ENCODE peak calls at places on chromosomes 4 and X, in six cellular contexts. M, T, X, H, C and D are unnamed samples.

GRCh38 chr4:26081795-26082498 is 167.9 kb downstream of the SMIM20 start:
- DNase-seq in T (no peak), M (peak; percentile 59), X (no peak), C (peak; percentile 78), H (no peak), D (no peak)

GRCh38 chr4:10629394-10629793 is 55.2 kb downstream of the CLNK start:
- DNase-seq in X (no peak), H (no peak), C (no peak), M (no peak), T (no peak), D (no peak)

GRCh38 chr4:25032126-25032525 is 1.4 kb upstream of the LGI2 start:
- DNase-seq in T (no peak), C (no peak), M (no peak), H (no peak), X (no peak), D (no peak)

GRCh38 chr4:180058731-180059215 is 2184.4 kb upstream of the TENM3 start:
- DNase-seq in X (no peak), T (peak; percentile 89), C (peak; percentile 58), H (peak; percentile 68), M (peak; percentile 77), D (peak; percentile 61)

GRCh38 chrX:123764967-123765871 is 32.4 kb upstream of the THOC2 start:
- DNase-seq in C (peak; percentile 90), H (peak; percentile 72), M (peak; percentile 92), X (peak; percentile 86), T (peak; percentile 93), D (peak; percentile 91)

GRCh38 chr4:1207157-1207470 is 34.7 kb upstream of the SPON2 start:
- DNase-seq in X (peak; percentile 23), H (no peak), T (peak; percentile 79), C (no peak), M (no peak), D (no peak)

GRCh38 chr4:84683065-84683464 is 100.1 kb downstream of the CDS1 start:
- DNase-seq in T (no peak), M (no peak), X (no peak), C (no peak), H (no peak), D (no peak)

GRCh38 chr4:132332932-132333722 is 816.0 kb upstream of the PCDH10 start:
- DNase-seq in X (no peak), M (peak; percentile 6), H (no peak), C (peak; percentile 9), T (no peak), D (no peak)

GRCh38 chr4:98662619-98663225 is 4.3 kb upstream of the TSPAN5 start:
- DNase-seq in T (no peak), X (no peak), C (no peak), H (no peak), M (no peak), D (no peak)

GRCh38 chrX:108270739-108271396 is 167.4 kb downstream of the COL4A6 start:
- DNase-seq in C (peak; percentile 58), H (no peak), M (peak; percentile 11), T (no peak), X (no peak), D (no peak)

GRCh38 chr4:47752214-47752613 is 85.7 kb downstream of the CORIN start:
- DNase-seq in C (no peak), T (no peak), H (no peak), M (no peak), X (no peak), D (no peak)

GRCh38 chrX:15903186-15903681 is 48.6 kb upstream of the AP1S2 start:
- DNase-seq in H (no peak), C (peak; percentile 52), T (no peak), X (no peak), M (no peak), D (no peak)

GRCh38 chr4:47017081-47017480 is 14.3 kb upstream of the GABRB1 start:
- DNase-seq in H (no peak), T (no peak), X (no peak), C (no peak), M (no peak), D (no peak)

GRCh38 chr4:48949518-48950207 is 36.4 kb upstream of the CWH43 start:
- DNase-seq in M (no peak), H (no peak), C (no peak), T (no peak), X (no peak), D (no peak)

GRCh38 chr4:128597515-128597914 is 212.0 kb upstream of the JADE1 start:
- DNase-seq in C (no peak), X (no peak), T (no peak), M (no peak), H (no peak), D (no peak)
- H3K4me3 ChIP-seq in C (no peak overlapping the region), X (no peak overlapping the region), T (no peak overlapping the region), M (no peak overlapping the region), H (no peak overlapping the region), D (no peak overlapping the region)

GRCh38 chr4:130648570-130648969 is 1552.6 kb downstream of the C4orf33 start:
- DNase-seq in C (no peak), H (no peak), M (no peak), X (no peak), T (no peak), D (no peak)
- H3K4me3 ChIP-seq in C (no peak overlapping the region), H (no peak overlapping the region), M (no peak overlapping the region), X (no peak overlapping the region), T (no peak overlapping the region), D (no peak overlapping the region)

GRCh38 chr4:176187610-176188009 is 7.8 kb downstream of the SPATA4 start:
- DNase-seq in C (no peak), T (no peak), X (no peak), M (no peak), H (no peak), D (no peak)
- H3K4me3 ChIP-seq in C (no peak overlapping the region), T (no peak overlapping the region), X (no peak overlapping the region), M (no peak overlapping the region), H (no peak overlapping the region), D (no peak overlapping the region)

DNA sequence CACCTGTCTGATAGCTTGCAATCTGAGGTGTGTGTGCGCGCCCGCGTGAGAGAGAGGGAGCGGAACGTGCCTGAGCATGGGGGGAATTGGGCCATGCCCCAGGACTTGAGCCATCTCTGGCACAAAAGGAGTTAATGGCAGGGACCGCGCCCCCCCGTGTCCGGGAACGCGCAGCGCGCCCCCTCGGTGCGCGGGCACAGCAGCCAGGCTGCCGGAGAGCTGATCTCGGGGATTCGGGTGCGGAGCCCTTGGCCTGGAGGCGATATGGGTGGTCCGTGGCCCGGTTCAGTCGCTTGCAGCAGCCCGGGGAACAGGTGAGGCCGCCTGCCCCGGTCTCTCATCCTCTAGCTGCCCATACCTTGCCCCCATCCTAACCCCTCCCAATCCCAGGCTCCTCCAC is at the start of gene NLGN3:
- DNase-seq in C (no peak), H (peak; percentile 54), M (peak; percentile 11), T (peak; percentile 69), X (no peak), D (no peak)
- H3K4me3 ChIP-seq in C (no peak within 1 kb of the TSS), H (peak within 1 kb of the TSS; percentile 63), M (peak within 1 kb of the TSS; percentile 17), T (peak within 1 kb of the TSS; percentile 31), X (peak within 1 kb of the TSS; percentile 20), D (peak within 1 kb of the TSS; percentile 30)

GRCh38 chrX:11887175-11887574 is 129.1 kb downstream of the MSL3 start:
- DNase-seq in M (no peak), H (no peak), C (no peak), T (no peak), X (no peak), D (no peak)
- H3K4me3 ChIP-seq in M (no peak overlapping the region), H (no peak overlapping the region), C (no peak overlapping the region), T (no peak overlapping the region), X (no peak overlapping the region), D (no peak overlapping the region)

GRCh38 chr4:139763205-139763604 is 97.6 kb downstream of the MGST2 start:
- DNase-seq in X (no peak), C (no peak), M (no peak), T (no peak), H (peak; percentile 46), D (no peak)

GRCh38 chr4:139764686-139765085 is 99.1 kb downstream of the MGST2 start:
- DNase-seq in T (peak; percentile 41), H (peak; percentile 76), C (no peak), X (no peak), M (no peak), D (no peak)

GRCh38 chr4:139762715-139763114 is 97.1 kb downstream of the MGST2 start:
- DNase-seq in H (no peak), T (no peak), C (no peak), X (no peak), M (no peak), D (no peak)

GRCh38 chr4:139763668-139764067 is 98.0 kb downstream of the MGST2 start:
- DNase-seq in T (no peak), M (peak; percentile 20), C (peak; percentile 59), H (peak; percentile 25), X (no peak), D (no peak)

GRCh38 chr4:139764192-139764591 is 98.6 kb downstream of the MGST2 start:
- DNase-seq in T (no peak), X (no peak), H (peak; percentile 34), M (no peak), C (no peak), D (no peak)
- H3K4me3 ChIP-seq in T (peak overlapping the region; percentile 33), X (no peak overlapping the region), H (no peak overlapping the region), M (no peak overlapping the region), C (no peak overlapping the region), D (no peak overlapping the region)

GRCh38 chrX:19680580-19680979 is 165.3 kb upstream of the MAP3K15 start:
- DNase-seq in C (no peak), T (no peak), M (no peak), X (no peak), H (no peak), D (no peak)

GRCh38 chrX:19683817-19684216 is 168.5 kb upstream of the MAP3K15 start:
- DNase-seq in H (no peak), M (no peak), T (no peak), C (no peak), X (no peak), D (no peak)

GRCh38 chrX:19682712-19683331 is 167.5 kb upstream of the MAP3K15 start:
- DNase-seq in T (no peak), X (peak; percentile 65), H (peak; percentile 6), C (peak; percentile 23), M (peak; percentile 67), D (peak; percentile 75)

GRCh38 chrX:19684265-19684664 is 169.0 kb upstream of the MAP3K15 start:
- DNase-seq in H (no peak), M (peak; percentile 22), C (no peak), X (no peak), T (no peak), D (no peak)

GRCh38 chrX:19683358-19683757 is 168.1 kb upstream of the MAP3K15 start:
- DNase-seq in X (no peak), M (no peak), C (no peak), H (no peak), T (no peak), D (no peak)
- H3K4me3 ChIP-seq in X (no peak overlapping the region), M (no peak overlapping the region), C (no peak overlapping the region), H (no peak overlapping the region), T (no peak overlapping the region), D (no peak overlapping the region)